ENCODE peak calls at places on chromosome 16, in five cellular contexts. G, A, I, V and N are unnamed samples.

GRCh38 chr16:83125999-83126568 is 499.3 kb downstream of the CDH13 start:
- DNase-seq in G (no peak), A (no peak), I (no peak), V (no peak), N (no peak)

GRCh38 chr16:165539-166374 is at the start of gene HBM:
- DNase-seq in G (no peak), A (no peak), I (no peak), V (no peak), N (no peak)

GRCh38 chr16:81625544-81626152 is 153.4 kb upstream of the PLCG2 start:
- DNase-seq in G (peak; percentile 68), A (no peak), I (peak; percentile 53), V (peak; percentile 29), N (peak; percentile 49)

GRCh38 chr16:57764341-57765159 is 29.0 kb downstream of the KATNB1 start:
- DNase-seq in G (peak; percentile 77), A (peak; percentile 35), I (no peak), V (peak; percentile 90), N (peak; percentile 77)

GRCh38 chr16:77297996-77298637 is 98.9 kb downstream of the SYCE1L start:
- DNase-seq in G (no peak), A (no peak), I (no peak), V (peak; percentile 46), N (no peak)

GRCh38 chr16:48524348-48525200 is 85.4 kb downstream of the N4BP1 start:
- DNase-seq in G (peak; percentile 24), A (no peak), I (no peak), V (no peak), N (no peak)

GRCh38 chr16:76653390-76654026 is 376.3 kb downstream of the CNTNAP4 start:
- DNase-seq in G (no peak), A (no peak), I (no peak), V (peak; percentile 74), N (peak; percentile 70)

GRCh38 chr16:67001159-67001486 is 12.7 kb downstream of the CES4A start:
- DNase-seq in G (peak; percentile 41), A (no peak), I (no peak), V (no peak), N (no peak)

GRCh38 chr16:726438-727290 is at the start of the genes CCDC78 and HAGHL:
- DNase-seq in G (peak; percentile 73), A (no peak), I (peak; percentile 67), V (peak; percentile 32), N (peak; percentile 32)

GRCh38 chr16:64702415-64702814 is 419.4 kb downstream of the CDH11 start:
- DNase-seq in G (no peak), A (no peak), I (no peak), V (no peak), N (no peak)

GRCh38 chr16:68069511-68070248 is 15.5 kb upstream of the NFATC3 start:
- DNase-seq in G (peak; percentile 61), A (no peak), I (peak; percentile 60), V (no peak), N (no peak)

GRCh38 chr16:82414476-82414875 is 212.3 kb upstream of the CDH13 start:
- DNase-seq in G (no peak), A (no peak), I (no peak), V (no peak), N (no peak)

GRCh38 chr16:11117576-11118211 is 138.3 kb downstream of the SOCS1 start:
- DNase-seq in G (no peak), A (no peak), I (no peak), V (no peak), N (no peak)

GRCh38 chr16:57341441-57342303 is 16.9 kb upstream of the CCL22 start:
- DNase-seq in G (no peak), A (peak; percentile 81), I (no peak), V (peak; percentile 96), N (peak; percentile 61)

GRCh38 chr16:50702725-50703124 is 9.3 kb downstream of the NOD2 start:
- DNase-seq in G (no peak), A (no peak), I (no peak), V (no peak), N (no peak)

GRCh38 chr16:19001788-19002187 is 18.1 kb downstream of the TMC7 start:
- DNase-seq in G (no peak), A (no peak), I (no peak), V (peak; percentile 82), N (peak; percentile 56)

GRCh38 chr16:5903153-5903552 is 805.6 kb upstream of the EEF2KMT start:
- DNase-seq in G (no peak), A (no peak), I (no peak), V (no peak), N (no peak)

GRCh38 chr16:16014329-16015224 is 65.2 kb downstream of the ABCC1 start:
- DNase-seq in G (no peak), A (no peak), I (peak; percentile 70), V (peak; percentile 61), N (peak; percentile 58)

GRCh38 chr16:25151996-25152395 is 40.5 kb downstream of the LCMT1 start:
- DNase-seq in G (no peak), A (peak; percentile 65), I (no peak), V (peak; percentile 91), N (peak; percentile 16)

GRCh38 chr16:75248142-75248535 is 3.3 kb downstream of the BCAR1 start:
- DNase-seq in G (no peak), A (no peak), I (peak; percentile 49), V (no peak), N (no peak)

GRCh38 chr16:51355195-51355594 is 204.1 kb upstream of the SALL1 start:
- DNase-seq in G (no peak), A (no peak), I (no peak), V (no peak), N (no peak)

GRCh38 chr16:27689711-27690110 is 139.8 kb downstream of the KATNIP start:
- DNase-seq in G (no peak), A (no peak), I (no peak), V (peak; percentile 16), N (no peak)

GRCh38 chr16:10039220-10040096 is 142.8 kb downstream of the GRIN2A start:
- DNase-seq in G (no peak), A (no peak), I (no peak), V (peak; percentile 14), N (no peak)

GRCh38 chr16:20931066-20931465 is 30.5 kb downstream of the LYRM1 start:
- DNase-seq in G (no peak), A (no peak), I (no peak), V (no peak), N (no peak)

GRCh38 chr16:71811261-71811803 is 2.7 kb upstream of the AP1G1 start:
- DNase-seq in G (no peak), A (no peak), I (no peak), V (no peak), N (peak; percentile 68)

GRCh38 chr16:66660422-66661209 is 35.9 kb downstream of the CMTM4 start:
- DNase-seq in G (peak; percentile 76), A (peak; percentile 85), I (peak; percentile 60), V (peak; percentile 94), N (peak; percentile 87)

GRCh38 chr16:75566889-75567255 is 693 bp downstream of the GABARAPL2 start:
- DNase-seq in G (no peak), A (no peak), I (no peak), V (no peak), N (no peak)

GRCh38 chr16:52497067-52497816 is 49.7 kb downstream of the TOX3 start:
- DNase-seq in G (no peak), A (no peak), I (no peak), V (no peak), N (peak; percentile 17)

GRCh38 chr16:14303654-14304394 is 232.7 kb downstream of the MRTFB start:
- DNase-seq in G (no peak), A (no peak), I (no peak), V (no peak), N (no peak)
- H3K4me3 ChIP-seq in G (peak overlapping the region; percentile 65), A (peak overlapping the region; percentile 89), I (peak overlapping the region; percentile 96), V (peak overlapping the region; percentile 84), N (peak overlapping the region; percentile 86)

DNA sequence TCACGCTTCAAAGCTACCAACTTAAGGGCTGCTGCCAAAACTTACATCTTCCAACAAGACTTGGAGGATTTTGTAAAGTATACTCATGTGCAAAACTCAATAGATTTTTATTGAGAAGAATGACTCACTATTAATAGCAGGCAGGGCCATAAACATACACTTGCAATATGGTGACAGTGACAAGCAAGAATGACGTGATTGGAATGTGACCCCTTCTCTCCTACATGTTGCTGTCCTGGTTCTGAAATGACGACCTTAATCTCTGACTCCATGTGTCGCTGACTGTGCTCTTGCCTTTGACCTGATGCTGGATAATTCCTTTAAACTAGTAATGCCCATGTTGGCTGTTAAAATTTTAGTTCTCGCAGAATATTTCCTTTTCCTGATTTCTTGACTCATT is 174.5 kb downstream of the PARN start:
- DNase-seq in G (no peak), A (peak; percentile 23), I (no peak), V (peak; percentile 57), N (no peak)
- TF ChIP-seq CTCF in G (no peak), A (no peak), I (no peak), V (no peak), N (no peak)

GRCh38 chr16:85625485-85626117 is 12.5 kb downstream of the GSE1 start:
- DNase-seq in G (no peak), A (no peak), I (no peak), V (no peak), N (no peak)
- H3K4me3 ChIP-seq in G (no peak overlapping the region), A (no peak overlapping the region), I (no peak overlapping the region), V (no peak overlapping the region), N (no peak overlapping the region)

GRCh38 chr16:30063893-30064745 is 1.4 kb upstream of the ALDOA start:
- DNase-seq in G (peak; percentile 87), A (no peak), I (peak; percentile 84), V (peak; percentile 41), N (no peak)
- TF ChIP-seq CTCF in G (peak; percentile 15), A (peak; percentile 15), I (peak; percentile 46), V (no peak), N (no peak)

GRCh38 chr16:2530629-2531318 is 434 bp downstream of the CEMP1 start:
- DNase-seq in G (no peak), A (no peak), I (no peak), V (no peak), N (no peak)

GRCh38 chr16:2529961-2530628 is 1.1 kb downstream of the CEMP1 start:
- DNase-seq in G (no peak), A (no peak), I (no peak), V (no peak), N (no peak)

GRCh38 chr16:2531371-2531695 is at the start of gene CEMP1:
- DNase-seq in G (no peak), A (no peak), I (no peak), V (no peak), N (no peak)

GRCh38 chr16:2532494-2533141 is 1.4 kb upstream of the CEMP1 start:
- DNase-seq in G (peak; percentile 85), A (no peak), I (peak; percentile 57), V (peak; percentile 56), N (peak; percentile 53)

GRCh38 chr16:2531696-2532493 is 687 bp upstream of the CEMP1 start:
- DNase-seq in G (peak; percentile 99), A (peak; percentile 77), I (peak; percentile 99), V (peak; percentile 96), N (peak; percentile 97)
- H3K4me3 ChIP-seq in G (peak overlapping the region; percentile 48), A (peak overlapping the region; percentile 57), I (peak overlapping the region; percentile 72), V (peak overlapping the region; percentile 47), N (peak overlapping the region; percentile 65)